ENCODE peak calls at places on chromosomes 3 and 15, in seven cellular contexts. E is mammary epithelial cell, F is A549, U is tibial artery, W is esophagus squamous epithelium, L is neural progenitor cell, I is ovary. T is an unnamed sample.

GRCh38 chr15:80177151-80177550 is 24.4 kb downstream of the FAH start:
- DNase-seq in E (peak), F (no peak), U (no peak), W (no peak), L (no peak), I (no peak), T (no peak)

GRCh38 chr15:29086001-29086400 is 183.6 kb downstream of the NSMCE3 start:
- DNase-seq in E (peak), F (no peak), U (no peak), W (no peak), L (no peak), I (no peak), T (no peak)

GRCh38 chr3:126259411-126260391 is 79.3 kb upstream of the ALDH1L1 start:
- DNase-seq in E (no peak), F (peak), U (peak), W (no peak), L (peak), I (peak), T (peak)

GRCh38 chr3:38153986-38154608 is 11.2 kb upstream of the OXSR1 start:
- DNase-seq in E (peak), F (no peak), U (no peak), W (no peak), L (no peak), I (no peak), T (no peak)

GRCh38 chr3:34183114-34183513 is 384.7 kb downstream of the PDCD6IP start:
- DNase-seq in E (no peak), F (no peak), U (no peak), W (no peak), L (no peak), I (no peak), T (no peak)

GRCh38 chr3:72629191-72629611 is 219.0 kb downstream of the SHQ1 start:
- DNase-seq in E (peak), F (no peak), U (no peak), W (no peak), L (no peak), I (no peak), T (no peak)

GRCh38 chr15:52678036-52678467 is 1.1 kb downstream of the ATOSA start:
- DNase-seq in E (peak), F (peak), U (peak), W (no peak), L (peak), I (peak), T (peak)

GRCh38 chr3:35596611-35597010 is 42.7 kb upstream of the ARPP21 start:
- DNase-seq in E (no peak), F (no peak), U (no peak), W (no peak), L (peak), I (no peak), T (no peak)

GRCh38 chr15:92696096-92696495 is 40.5 kb upstream of the FAM174B start:
- DNase-seq in E (no peak), F (no peak), U (no peak), W (no peak), L (no peak), I (no peak), T (no peak)

GRCh38 chr15:99443768-99444446 is 121.9 kb upstream of the MEF2A start:
- DNase-seq in E (no peak), F (no peak), U (peak), W (no peak), L (no peak), I (no peak), T (no peak)

GRCh38 chr3:14194865-14195264 is 16.2 kb downstream of the LSM3 start:
- DNase-seq in E (no peak), F (no peak), U (no peak), W (no peak), L (no peak), I (no peak), T (no peak)

GRCh38 chr3:188583476-188584161 is 429.7 kb downstream of the LPP start:
- DNase-seq in E (peak), F (peak), U (no peak), W (no peak), L (no peak), I (no peak), T (peak)

GRCh38 chr15:80403712-80404056 is 498 bp upstream of the ARNT2 start:
- DNase-seq in E (no peak), F (peak), U (no peak), W (no peak), L (peak), I (peak), T (no peak)

GRCh38 chr3:94317054-94317453 is 254.2 kb downstream of the NSUN3 start:
- DNase-seq in E (no peak), F (no peak), U (no peak), W (no peak), L (no peak), I (no peak), T (no peak)

GRCh38 chr3:47781326-47781684 is 388 bp downstream of the SMARCC1 start:
- DNase-seq in E (peak), F (peak), U (peak), W (no peak), L (peak), I (peak), T (peak)

GRCh38 chr3:184566441-184567414 is 5.1 kb downstream of the EPHB3 start:
- DNase-seq in E (peak), F (no peak), U (no peak), W (no peak), L (no peak), I (no peak), T (peak)

GRCh38 chr3:52827441-52827840 is 3.0 kb downstream of the ITIH4 start:
- DNase-seq in E (no peak), F (no peak), U (no peak), W (no peak), L (no peak), I (no peak), T (no peak)

GRCh38 chr3:127164615-127165014 is 28.3 kb upstream of the PRR23E start:
- DNase-seq in E (no peak), F (no peak), U (peak), W (no peak), L (no peak), I (no peak), T (no peak)

GRCh38 chr15:72786946-72787345 is 3.4 kb upstream of the ADPGK start:
- DNase-seq in E (no peak), F (no peak), U (no peak), W (no peak), L (no peak), I (no peak), T (no peak)

GRCh38 chr15:73239564-73240208 is 129.1 kb downstream of the HCN4 start:
- DNase-seq in E (peak), F (peak), U (no peak), W (no peak), L (peak), I (no peak), T (no peak)

GRCh38 chr3:173799073-173799830 is 401.7 kb downstream of the NLGN1 start:
- DNase-seq in E (no peak), F (no peak), U (no peak), W (no peak), L (no peak), I (no peak), T (no peak)

GRCh38 chr3:62203561-62203960 is 169.8 kb downstream of the FEZF2 start:
- DNase-seq in E (no peak), F (no peak), U (no peak), W (no peak), L (no peak), I (no peak), T (no peak)

GRCh38 chr3:129439381-129439816 is 349 bp downstream of the MBD4 start:
- DNase-seq in E (peak), F (peak), U (no peak), W (peak), L (peak), I (peak), T (peak)

GRCh38 chr15:56371495-56372147 is 6.4 kb downstream of the TEX9 start:
- DNase-seq in E (peak), F (no peak), U (no peak), W (no peak), L (no peak), I (no peak), T (no peak)

GRCh38 chr3:128343287-128344045 is 123.2 kb downstream of the DNAJB8 start:
- DNase-seq in E (peak), F (peak), U (no peak), W (no peak), L (no peak), I (no peak), T (peak)

GRCh38 chr15:44397869-44398268 is 29.6 kb upstream of the CTDSPL2 start:
- DNase-seq in E (no peak), F (no peak), U (no peak), W (no peak), L (no peak), I (no peak), T (no peak)
- H3K27ac ChIP-seq in E (no peak), F (no peak), U (no peak), W (no peak), L (no peak), I (no peak), T (no peak)

GRCh38 chr15:68820589-68821189 is at the start of gene ANP32A:
- DNase-seq in E (peak), F (peak), U (peak), W (peak), L (peak), I (peak), T (peak)
- TF ChIP-seq CTCF in E (no peak), F (no peak), U (no peak), W (no peak), L (no peak), I (no peak), T (no peak)

GRCh38 chr15:66565141-66565595 is 630 bp downstream of the LCTL start:
- DNase-seq in E (no peak), F (no peak), U (no peak), W (no peak), L (peak), I (no peak), T (no peak)
- H3K4me3 ChIP-seq in E (no peak), F (no peak), U (no peak), W (no peak), L (peak), I (no peak), T (no peak)

DNA sequence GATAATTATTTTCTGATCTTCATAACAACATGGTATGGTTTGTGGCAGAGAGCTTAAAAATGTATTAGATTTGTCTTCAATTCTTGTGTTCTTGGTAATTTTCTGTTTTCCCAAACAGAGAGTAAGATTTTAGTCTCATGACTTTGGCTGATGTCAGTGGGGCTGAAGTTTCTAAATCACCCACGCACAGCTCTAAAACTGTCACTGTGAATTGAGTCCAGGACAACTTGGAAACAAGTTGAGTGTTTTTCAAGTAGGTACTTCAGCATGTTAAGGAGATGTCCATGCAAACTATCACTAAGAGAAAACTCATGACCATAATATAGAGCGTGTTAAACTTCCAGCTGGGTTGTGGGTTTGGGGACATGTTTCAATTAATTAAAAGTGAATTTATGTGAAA is 90.0 kb downstream of the KLHL25 start:
- DNase-seq in E (no peak), F (no peak), U (no peak), W (no peak), L (no peak), I (no peak), T (no peak)
- H3K27ac ChIP-seq in E (no peak), F (no peak), U (peak), W (no peak), L (no peak), I (no peak), T (peak)

DNA sequence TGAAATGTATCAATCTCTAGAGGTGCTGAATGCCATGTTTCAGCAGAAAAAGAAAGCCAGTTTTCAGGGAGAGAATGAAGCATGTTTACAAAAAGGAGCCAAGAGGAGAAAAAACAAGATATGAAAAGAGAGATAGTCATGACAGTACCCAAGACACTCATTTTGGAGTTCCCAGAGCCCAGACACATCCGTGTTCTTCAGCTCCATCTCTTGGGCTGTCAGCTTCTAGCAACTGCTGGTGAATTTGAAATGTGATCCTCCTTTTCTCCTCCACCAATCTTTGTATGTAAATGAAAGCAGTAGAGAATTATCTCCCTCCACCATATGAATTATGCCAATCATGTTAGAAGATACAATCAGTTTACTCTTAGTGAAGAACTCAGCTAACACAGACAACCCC is 93.0 kb upstream of the SLC25A36 start:
- DNase-seq in E (no peak), F (no peak), U (no peak), W (no peak), L (no peak), I (peak), T (no peak)
- TF ChIP-seq CTCF in E (no peak), F (no peak), U (no peak), W (no peak), L (no peak), I (no peak), T (no peak)

GRCh38 chr3:113275876-113276580 is 64.7 kb downstream of the BOC start:
- DNase-seq in E (peak), F (no peak), U (peak), W (no peak), L (peak), I (peak), T (no peak)
- H3K4me3 ChIP-seq in E (peak), F (no peak), U (peak), W (peak), L (no peak), I (no peak), T (no peak)

DNA sequence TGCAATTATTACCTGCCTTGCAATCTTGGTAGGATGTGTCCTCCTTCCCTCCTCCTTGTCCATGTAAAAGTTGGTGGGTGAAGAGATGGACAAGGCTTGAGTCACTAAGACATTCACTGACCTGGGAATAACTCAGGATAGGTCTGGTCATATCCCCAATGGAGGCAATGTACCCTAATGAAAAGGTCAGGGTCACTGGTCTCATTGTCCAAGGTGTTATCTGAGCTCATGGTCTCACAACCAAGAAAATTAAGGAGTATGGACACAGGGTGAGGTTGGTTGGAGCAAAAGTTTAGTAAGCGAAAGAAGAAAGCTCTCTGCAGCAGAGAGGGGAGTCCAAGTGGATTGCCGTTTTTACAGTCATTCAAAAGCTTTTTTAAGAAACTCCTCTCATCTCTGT is 179.0 kb downstream of the SNRPN start:
- DNase-seq in E (no peak), F (no peak), U (no peak), W (no peak), L (no peak), I (no peak), T (no peak)
- H3K27ac ChIP-seq in E (no peak), F (no peak), U (no peak), W (no peak), L (no peak), I (no peak), T (no peak)

T was measured in colonic mucosa.